ENCODE peak calls at places on chromosomes 6 and 20, in four cellular contexts. E is breast epithelium, V is GM12878, D is K562. H is an unnamed sample.

GRCh38 chr20:47019106-47019824 is 124.6 kb downstream of the EYA2 start:
- DNase-seq in E (no peak), V (no peak), D (no peak), H (no peak)

GRCh38 chr6:150573041-150573681 is 26.5 kb upstream of the PLEKHG1 start:
- DNase-seq in D (peak), V (no peak), E (no peak), H (no peak)

GRCh38 chr6:96724641-96725040 is 112.6 kb downstream of the GPR63 start:
- DNase-seq in E (no peak), V (no peak), D (no peak), H (no peak)

GRCh38 chr20:50389808-50390684 is 120.1 kb upstream of the PTPN1 start:
- DNase-seq in V (no peak), D (no peak), E (no peak), H (no peak)

GRCh38 chr20:20548527-20549266 is 163.7 kb downstream of the RALGAPA2 start:
- DNase-seq in V (no peak), D (no peak), E (no peak), H (no peak)

GRCh38 chr6:100078509-100078908 is 84.5 kb upstream of the MCHR2 start:
- DNase-seq in E (no peak), V (no peak), D (peak), H (no peak)

GRCh38 chr6:122994256-122994655 is 1.8 kb upstream of the CLVS2 start:
- DNase-seq in D (no peak), V (no peak), E (no peak), H (no peak)

GRCh38 chr6:122008105-122009100 is 391.0 kb upstream of the HSF2 start:
- DNase-seq in V (no peak), D (no peak), E (no peak), H (no peak)

GRCh38 chr6:133855599-133855972 is 33.3 kb upstream of the TCF21 start:
- DNase-seq in E (no peak), V (no peak), D (no peak), H (no peak)

GRCh38 chr20:35461620-35462019 is 6.2 kb downstream of the CEP250 start:
- DNase-seq in D (no peak), V (no peak), E (no peak), H (no peak)

GRCh38 chr6:105804436-105804835 is 281.7 kb upstream of the PRDM1 start:
- DNase-seq in D (no peak), E (no peak), V (no peak), H (no peak)

GRCh38 chr6:69232506-69233194 is 564.2 kb downstream of the LMBRD1 start:
- DNase-seq in D (peak), V (no peak), E (no peak), H (peak)

GRCh38 chr6:149431905-149432775 is 32.1 kb downstream of the SUMO4 start:
- DNase-seq in V (peak), E (peak), D (peak), H (peak)

GRCh38 chr20:23966298-23966697 is 22.3 kb downstream of the GGTLC1 start:
- DNase-seq in E (no peak), D (no peak), V (no peak), H (no peak)

GRCh38 chr6:129419324-129419723 is 290.7 kb downstream of the ARHGAP18 start:
- DNase-seq in E (no peak), V (no peak), D (no peak), H (no peak)

GRCh38 chr6:25050356-25050755 is 114.6 kb upstream of the RIPOR2 start:
- DNase-seq in V (no peak), E (no peak), D (peak), H (no peak)

GRCh38 chr6:127317275-127318128 is 25.9 kb downstream of the ECHDC1 start:
- DNase-seq in E (no peak), V (no peak), D (no peak), H (no peak)

GRCh38 chr20:26295006-26295405 is 598.4 kb upstream of the ZNF337 start:
- DNase-seq in E (no peak), D (no peak), V (no peak), H (no peak)

GRCh38 chr20:10660661-10661060 is 13.1 kb downstream of the JAG1 start:
- DNase-seq in V (no peak), E (no peak), D (no peak), H (no peak)

GRCh38 chr6:163457637-163458561 is 43.4 kb downstream of the QKI start:
- DNase-seq in D (no peak), V (no peak), E (no peak), H (no peak)

GRCh38 chr6:14889172-14889571 is 356.7 kb upstream of the JARID2 start:
- DNase-seq in E (no peak), D (no peak), V (no peak), H (no peak)

GRCh38 chr20:32302507-32302872 is 25.0 kb downstream of the KIF3B start:
- DNase-seq in E (no peak), V (no peak), D (no peak), H (no peak)

GRCh38 chr20:59751075-59751711 is 146.9 kb downstream of the PHACTR3 start:
- DNase-seq in D (peak), E (peak), V (peak), H (peak)

GRCh38 chr6:33392168-33392947 is 735 bp downstream of the KIFC1 start:
- DNase-seq in D (peak), E (no peak), V (no peak), H (no peak)

GRCh38 chr6:33392979-33393378 is 1.4 kb downstream of the KIFC1 start:
- DNase-seq in V (no peak), E (no peak), D (no peak), H (no peak)

GRCh38 chr6:33390173-33390572 is 1.4 kb upstream of the KIFC1 start:
- DNase-seq in E (no peak), D (no peak), V (no peak), H (no peak)

GRCh38 chr6:33390767-33391277 is 801 bp upstream of the KIFC1 start:
- DNase-seq in E (no peak), V (no peak), D (no peak), H (no peak)

GRCh38 chr6:33391278-33392167 is at the start of gene KIFC1:
- DNase-seq in D (peak), E (peak), V (peak), H (peak)
- TF ChIP-seq POLR2A in D (peak), E (no peak), V (peak), H (no peak)

DNA sequence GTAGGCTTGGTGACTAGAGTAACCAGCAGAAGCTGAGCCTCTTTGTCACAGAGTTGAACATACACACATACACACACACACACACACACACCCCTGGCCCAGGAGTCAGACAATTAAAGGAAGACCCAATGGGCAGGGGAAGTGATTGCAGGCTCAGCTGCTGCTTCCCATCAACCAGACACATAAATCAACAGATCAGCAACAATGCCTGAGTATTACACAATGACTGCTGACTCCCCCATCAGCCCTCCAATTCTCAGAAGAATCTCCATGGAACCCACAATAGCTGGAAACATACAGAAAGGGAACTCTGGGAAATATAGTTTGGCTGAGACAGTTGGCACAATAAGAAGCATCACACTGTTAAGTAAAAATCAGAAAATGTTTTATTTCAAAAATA is 270.4 kb upstream of the PLCB4 start:
- DNase-seq in E (no peak), V (no peak), D (no peak), H (no peak)
- TF ChIP-seq POLR2AphosphoS5 in E (no peak), V (no peak), D (no peak), H (no peak)

GRCh38 chr6:142705054-142705453 is 239.9 kb downstream of the HIVEP2 start:
- DNase-seq in V (no peak), D (no peak), E (no peak), H (no peak)

GRCh38 chr6:142700676-142701185 is 244.2 kb downstream of the HIVEP2 start:
- DNase-seq in E (no peak), V (no peak), D (no peak), H (no peak)

GRCh38 chr6:142699391-142699790 is 245.6 kb downstream of the HIVEP2 start:
- DNase-seq in V (no peak), D (no peak), E (no peak), H (no peak)

GRCh38 chr6:142700032-142700431 is 244.9 kb downstream of the HIVEP2 start:
- DNase-seq in V (no peak), E (no peak), D (no peak), H (no peak)

DNA sequence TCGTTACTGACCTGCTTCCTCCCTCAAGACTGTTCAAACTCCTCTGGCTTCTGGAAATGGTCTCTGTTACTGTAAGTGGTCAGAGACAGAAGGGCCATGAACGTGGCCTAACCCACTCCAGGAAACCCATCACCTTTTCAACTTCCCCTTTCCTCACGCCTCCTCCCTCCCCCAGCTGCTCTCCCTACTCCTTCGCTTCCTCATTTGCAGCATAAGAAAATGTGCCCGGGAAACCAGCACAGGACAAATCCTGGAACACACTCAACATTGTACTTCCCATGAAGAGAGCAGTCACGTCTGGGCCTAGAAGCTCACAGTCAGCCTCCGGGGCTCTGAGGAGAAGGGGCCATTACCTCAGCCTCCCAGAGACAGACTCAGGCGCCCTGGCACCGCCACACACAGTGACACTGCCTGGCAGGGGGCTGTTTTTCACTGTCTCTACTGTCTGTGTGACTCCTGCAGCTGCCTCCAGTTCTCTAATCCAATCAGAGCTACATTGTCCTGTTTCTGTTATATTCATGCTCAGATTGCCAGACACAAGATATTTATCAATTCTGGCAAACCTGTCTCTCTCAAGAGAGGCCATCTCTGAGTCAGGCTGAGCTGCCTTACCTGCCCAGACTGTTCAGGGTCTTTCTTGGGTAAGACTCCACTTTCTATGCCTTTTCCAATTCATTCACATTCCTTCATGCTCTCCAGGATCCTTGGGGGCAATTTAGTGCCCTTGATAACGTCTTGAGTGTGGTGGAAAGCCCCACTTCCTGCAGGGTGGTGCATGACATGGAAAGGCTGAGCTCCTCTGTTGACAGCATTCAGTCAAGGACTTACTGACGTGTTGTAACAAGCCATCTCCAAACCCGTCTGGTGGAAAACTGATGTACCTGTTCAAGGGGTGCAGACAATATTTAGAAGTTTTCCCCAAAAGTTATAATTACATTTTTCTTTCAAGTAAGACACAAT is 242.2 kb downstream of the HIVEP2 start:
- DNase-seq in V (no peak), D (peak), E (peak), H (no peak)
- TF ChIP-seq POLR2A in V (no peak), D (no peak), E (no peak), H (no peak)

DNA sequence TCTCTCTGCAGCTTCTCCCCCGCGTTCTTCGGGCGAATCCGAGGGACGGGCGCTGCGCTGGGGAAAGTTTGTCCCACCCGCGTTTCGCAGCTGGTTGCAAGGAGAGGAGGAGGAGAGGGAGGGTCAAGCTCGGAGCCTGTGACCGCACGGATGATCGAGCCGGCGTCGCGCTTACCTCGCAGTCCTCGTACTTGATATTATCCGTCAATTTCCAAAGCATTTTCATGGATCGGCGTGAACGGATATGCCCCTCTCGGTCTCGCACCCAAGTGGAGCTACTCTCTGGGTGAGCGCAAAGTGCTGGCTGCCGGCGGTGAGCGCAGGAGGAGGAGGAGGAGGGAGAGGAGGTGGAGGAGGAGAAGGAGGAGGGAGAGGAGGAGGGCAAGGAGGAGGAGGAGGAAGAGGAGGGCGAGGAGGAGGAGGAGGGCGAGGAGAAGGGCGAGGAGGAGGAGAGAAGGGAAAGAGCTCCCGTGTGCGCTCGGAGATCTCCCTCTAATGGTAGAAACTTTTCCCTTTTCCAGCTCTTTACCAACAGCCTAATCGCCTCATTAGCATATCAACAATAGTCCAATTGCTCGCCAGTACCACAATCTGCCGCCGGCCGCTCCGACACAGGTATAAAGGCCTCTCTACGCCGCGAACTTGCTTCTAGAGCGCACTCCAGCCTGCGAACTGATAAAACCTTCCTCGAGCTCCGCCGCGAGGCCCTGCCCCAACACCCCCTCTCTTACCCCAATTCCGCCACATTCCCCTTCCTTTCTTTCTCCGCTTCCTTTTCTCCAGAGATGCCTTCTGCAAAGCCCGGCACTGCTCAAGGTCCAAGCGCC is at the start of gene TFAP2A:
- DNase-seq in D (peak), E (peak), V (no peak), H (no peak)
- TF ChIP-seq POLR2AphosphoS5 in D (no peak), E (peak), V (no peak), H (no peak)

DNA sequence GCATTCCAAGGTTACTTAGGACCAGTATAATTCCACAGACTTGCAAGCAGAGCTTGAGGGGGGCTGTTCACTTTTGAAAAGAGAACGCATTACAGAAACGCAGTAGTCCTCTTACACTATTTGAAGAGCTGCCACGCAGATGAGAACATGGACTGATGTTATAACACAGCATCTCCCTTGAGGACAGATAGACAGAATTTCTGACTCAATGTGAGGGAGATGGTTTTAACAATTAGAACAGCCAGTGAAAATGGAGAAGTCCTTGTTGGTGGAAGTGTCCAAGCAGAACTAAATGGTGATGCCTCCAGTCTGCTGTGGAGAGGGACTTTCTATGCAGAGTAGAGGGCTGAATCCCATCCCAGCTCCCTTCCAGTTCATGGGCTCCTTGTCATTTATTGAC is 99.9 kb downstream of the RREB1 start:
- DNase-seq in V (no peak), D (no peak), E (no peak), H (no peak)
- TF ChIP-seq POLR2A in V (no peak), D (no peak), E (no peak), H (no peak)

DNA sequence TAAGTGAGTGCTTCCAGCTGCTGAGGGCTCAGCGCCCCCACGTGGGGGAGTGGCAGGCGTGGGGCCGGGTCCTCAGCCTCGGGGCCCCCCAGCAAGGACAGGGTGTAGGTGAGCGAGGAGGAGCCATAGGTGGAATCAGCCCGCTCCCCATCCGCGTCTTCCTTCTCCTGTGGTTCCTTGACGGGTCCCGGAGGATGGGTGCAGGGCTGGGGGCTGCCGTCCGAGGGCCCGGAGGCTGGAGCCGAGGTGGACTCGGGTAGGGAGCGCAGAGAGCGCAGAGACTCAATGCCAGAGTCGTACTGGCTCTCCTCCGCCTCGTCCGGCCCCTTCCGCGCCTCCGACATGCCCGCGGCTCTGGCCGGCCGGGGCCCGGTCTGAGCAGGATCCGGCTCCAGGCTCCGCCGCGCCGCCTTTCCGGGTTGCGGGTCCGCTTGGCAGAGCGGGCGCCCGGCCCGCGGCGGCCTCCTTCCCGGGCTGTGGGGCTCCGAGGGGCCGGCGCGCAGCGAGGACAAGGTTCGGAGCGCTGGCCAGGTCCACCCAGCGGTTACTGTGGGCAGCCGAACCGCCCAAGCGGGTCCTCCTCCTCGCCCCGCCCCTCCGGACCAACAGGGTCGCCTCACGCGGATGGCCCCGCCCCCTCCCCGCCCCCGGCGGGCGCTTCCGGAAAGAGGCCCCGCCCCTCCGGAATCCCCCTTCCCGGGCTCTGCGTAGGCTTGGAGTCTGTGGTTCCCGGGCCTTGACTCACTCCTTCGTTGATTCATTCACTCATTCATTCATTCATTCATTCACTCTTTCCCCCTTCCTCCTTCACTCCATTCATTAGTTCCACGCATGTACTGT is at the start of gene NFKBIE:
- DNase-seq in V (no peak), E (peak), D (peak), H (peak)
- TF ChIP-seq POLR2AphosphoS5 in V (peak), E (no peak), D (peak), H (no peak)

GRCh38 chr6:33299237-33299944 is 649 bp upstream of the RGL2 start:
- DNase-seq in D (peak), V (peak), E (peak), H (peak)
- TF ChIP-seq POLR2A in D (peak), V (peak), E (peak), H (peak)

DNA sequence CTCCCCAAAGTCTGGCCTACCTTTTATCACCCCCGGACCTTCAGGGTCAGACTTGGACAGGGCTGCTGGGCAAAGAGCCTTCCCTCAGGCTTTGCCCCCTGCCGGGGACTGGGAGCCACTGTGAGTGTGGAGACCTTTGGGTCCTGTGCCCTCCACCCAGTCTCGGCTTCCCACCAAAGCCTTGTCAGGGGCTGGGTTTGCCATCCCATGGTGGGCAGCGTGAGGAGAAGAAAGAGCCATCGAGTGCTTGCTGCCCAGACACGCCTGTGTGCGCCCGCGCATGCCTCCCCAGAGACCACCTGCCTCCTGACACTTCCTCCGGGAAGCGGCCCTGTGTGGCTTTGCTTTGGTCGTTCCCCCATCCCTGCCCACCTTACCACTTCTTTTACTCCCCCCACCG is 10.3 kb downstream of the VEGFA start:
- DNase-seq in E (no peak), V (no peak), D (no peak), H (no peak)
- TF ChIP-seq POLR2AphosphoS5 in E (no peak), V (no peak), D (no peak), H (no peak)

DNA sequence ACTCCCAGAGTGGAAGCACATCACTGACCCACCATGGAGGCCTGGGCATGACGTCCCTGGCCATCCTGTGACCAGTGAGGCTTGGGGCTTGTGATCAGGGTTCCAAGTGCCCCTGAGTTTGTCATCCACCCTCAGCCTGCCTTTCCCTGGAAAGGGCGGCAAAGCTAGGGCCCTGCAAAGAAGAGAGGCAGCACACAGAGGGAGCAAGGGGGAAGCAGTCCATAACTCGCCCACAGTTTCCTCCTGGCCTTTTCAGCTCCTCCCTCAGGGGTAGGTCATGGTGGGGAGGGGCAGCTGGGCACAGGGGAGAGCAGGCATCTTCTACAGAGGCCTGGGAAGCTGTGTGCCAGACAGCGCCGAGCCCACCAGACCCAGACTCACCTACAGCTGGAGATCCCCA is at the start of gene NCR2:
- DNase-seq in V (no peak), E (no peak), D (no peak), H (no peak)
- TF ChIP-seq POLR2A in V (no peak), E (no peak), D (no peak), H (no peak)

H was measured in GM12892.